ENCODE peak calls at places on chromosomes 11 and 22, in four cellular contexts. One of them, this sample, is unnamed.

GRCh38 chr11:21289686-21290085 is 620.3 kb downstream of the NELL1 start:
- DNase-seq in mucosa of descending colon: no peak
- DNase-seq in trophoblast cell: no peak
- DNase-seq in AG04450: no peak
- DNase-seq in this sample: no peak

GRCh38 chr11:131404010-131404409 is 33.6 kb downstream of the NTM start:
- DNase-seq in mucosa of descending colon: no peak
- DNase-seq in trophoblast cell: no peak
- DNase-seq in AG04450: no peak
- DNase-seq in this sample: no peak

GRCh38 chr11:128036006-128036405 is 551.4 kb downstream of the ETS1 start:
- DNase-seq in mucosa of descending colon: no peak
- DNase-seq in trophoblast cell: no peak
- DNase-seq in AG04450: no peak
- DNase-seq in this sample: no peak

GRCh38 chr11:43987384-43988039 is 45.1 kb downstream of the C11orf96 start:
- DNase-seq in mucosa of descending colon: peak
- DNase-seq in trophoblast cell: no peak
- DNase-seq in AG04450: no peak
- DNase-seq in this sample: peak

GRCh38 chr11:131041331-131042040 is 125.2 kb upstream of the SNX19 start:
- DNase-seq in mucosa of descending colon: no peak
- DNase-seq in trophoblast cell: peak
- DNase-seq in AG04450: no peak
- DNase-seq in this sample: no peak

GRCh38 chr11:6233984-6234313 is 487 bp downstream of the FHIP1B start:
- DNase-seq in mucosa of descending colon: no peak
- DNase-seq in trophoblast cell: no peak
- DNase-seq in AG04450: no peak
- DNase-seq in this sample: no peak

GRCh38 chr11:33471541-33471940 is 214.4 kb downstream of the HIPK3 start:
- DNase-seq in mucosa of descending colon: no peak
- DNase-seq in trophoblast cell: no peak
- DNase-seq in AG04450: no peak
- DNase-seq in this sample: no peak

GRCh38 chr11:114075891-114076441 is 16.5 kb downstream of the ZBTB16 start:
- DNase-seq in mucosa of descending colon: no peak
- DNase-seq in trophoblast cell: peak
- DNase-seq in AG04450: no peak
- DNase-seq in this sample: no peak

GRCh38 chr11:46278387-46279173 is 1.1 kb downstream of the CREB3L1 start:
- DNase-seq in mucosa of descending colon: peak
- DNase-seq in trophoblast cell: peak
- DNase-seq in AG04450: no peak
- DNase-seq in this sample: peak

GRCh38 chr11:95419915-95420314 is 188.9 kb upstream of the SESN3 start:
- DNase-seq in mucosa of descending colon: no peak
- DNase-seq in trophoblast cell: peak
- DNase-seq in AG04450: peak
- DNase-seq in this sample: no peak

GRCh38 chr11:120108154-120108784 is 29.6 kb downstream of the TRIM29 start:
- DNase-seq in mucosa of descending colon: no peak
- DNase-seq in trophoblast cell: peak
- DNase-seq in AG04450: peak
- DNase-seq in this sample: peak

GRCh38 chr11:4862447-4863236 is 13.6 kb upstream of the OR51S1 start:
- DNase-seq in mucosa of descending colon: no peak
- DNase-seq in trophoblast cell: no peak
- DNase-seq in AG04450: no peak
- DNase-seq in this sample: no peak

GRCh38 chr11:35617316-35617686 is 959 bp upstream of the FJX1 start:
- DNase-seq in mucosa of descending colon: no peak
- DNase-seq in trophoblast cell: no peak
- DNase-seq in AG04450: no peak
- DNase-seq in this sample: no peak
- H3K4me3 ChIP-seq in mucosa of descending colon: no peak
- H3K4me3 ChIP-seq in trophoblast cell: no peak
- H3K4me3 ChIP-seq in AG04450: peak
- H3K4me3 ChIP-seq in this sample: peak

GRCh38 chr11:71171576-71171975 is 80.8 kb downstream of the SHANK2 start:
- DNase-seq in mucosa of descending colon: no peak
- DNase-seq in trophoblast cell: no peak
- DNase-seq in AG04450: no peak
- DNase-seq in this sample: no peak

GRCh38 chr11:71171024-71171423 is 81.4 kb downstream of the SHANK2 start:
- DNase-seq in mucosa of descending colon: no peak
- DNase-seq in trophoblast cell: no peak
- DNase-seq in AG04450: no peak
- DNase-seq in this sample: no peak

GRCh38 chr11:71169328-71169727 is 83.0 kb downstream of the SHANK2 start:
- DNase-seq in mucosa of descending colon: no peak
- DNase-seq in trophoblast cell: no peak
- DNase-seq in AG04450: no peak
- DNase-seq in this sample: no peak

GRCh38 chr11:71172680-71173079 is 79.7 kb downstream of the SHANK2 start:
- DNase-seq in mucosa of descending colon: no peak
- DNase-seq in trophoblast cell: no peak
- DNase-seq in AG04450: no peak
- DNase-seq in this sample: no peak

DNA sequence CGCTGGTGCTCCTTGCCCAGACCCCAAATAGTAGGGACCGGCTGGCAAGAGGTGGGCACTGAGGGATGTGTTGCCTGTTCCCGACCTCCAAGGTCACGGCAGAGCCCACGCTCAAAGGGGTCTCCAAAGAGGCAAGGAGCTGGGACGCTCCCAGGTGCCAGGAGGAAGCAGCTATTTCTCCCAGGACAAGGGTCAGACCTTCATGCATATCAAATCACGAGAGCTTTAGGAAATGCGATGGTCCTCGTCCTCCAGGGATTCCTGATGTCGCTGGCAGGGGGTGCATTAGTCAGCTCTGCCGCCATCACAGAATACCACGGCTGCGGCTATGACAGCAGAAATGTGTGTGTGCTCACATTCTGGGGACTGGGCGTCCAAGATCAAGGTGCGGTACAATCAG is 81.8 kb downstream of the SHANK2 start:
- DNase-seq in mucosa of descending colon: no peak
- DNase-seq in trophoblast cell: no peak
- DNase-seq in AG04450: no peak
- DNase-seq in this sample: no peak
- H3K4me3 ChIP-seq in mucosa of descending colon: no peak
- H3K4me3 ChIP-seq in trophoblast cell: no peak
- H3K4me3 ChIP-seq in AG04450: no peak
- H3K4me3 ChIP-seq in this sample: no peak

GRCh38 chr11:115199501-115199900 is 304.7 kb downstream of the CADM1 start:
- DNase-seq in mucosa of descending colon: no peak
- DNase-seq in trophoblast cell: no peak
- DNase-seq in AG04450: no peak
- DNase-seq in this sample: no peak
- H3K4me3 ChIP-seq in mucosa of descending colon: no peak
- H3K4me3 ChIP-seq in trophoblast cell: no peak
- H3K4me3 ChIP-seq in AG04450: no peak
- H3K4me3 ChIP-seq in this sample: no peak

GRCh38 chr11:72037554-72038311 is 39.0 kb downstream of the IL18BP start:
- DNase-seq in mucosa of descending colon: no peak
- DNase-seq in trophoblast cell: no peak
- DNase-seq in AG04450: no peak
- DNase-seq in this sample: no peak
- H3K4me3 ChIP-seq in mucosa of descending colon: no peak
- H3K4me3 ChIP-seq in trophoblast cell: no peak
- H3K4me3 ChIP-seq in AG04450: peak
- H3K4me3 ChIP-seq in this sample: no peak

DNA sequence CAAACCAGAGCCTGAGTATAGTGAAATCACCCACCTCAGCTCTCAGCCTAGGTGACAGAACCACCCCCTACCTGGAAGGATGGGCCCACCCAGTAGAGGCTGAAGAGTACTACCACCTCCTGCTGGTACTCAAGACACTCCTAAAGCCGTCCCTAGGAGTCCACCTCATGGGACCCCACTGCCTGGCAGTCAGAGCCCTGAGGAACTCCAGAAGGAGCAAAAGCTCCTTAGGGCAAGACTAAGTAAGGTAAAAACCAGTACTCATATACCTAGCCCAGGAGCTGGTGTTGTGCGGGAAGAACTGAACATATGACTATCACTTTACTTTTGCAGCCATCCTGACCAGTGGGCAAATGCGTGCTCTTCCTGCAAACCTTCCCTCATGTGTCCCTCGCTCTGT is 36.3 kb downstream of the HIRA start:
- DNase-seq in mucosa of descending colon: no peak
- DNase-seq in trophoblast cell: no peak
- DNase-seq in AG04450: no peak
- DNase-seq in this sample: no peak
- H3K4me3 ChIP-seq in mucosa of descending colon: no peak
- H3K4me3 ChIP-seq in trophoblast cell: no peak
- H3K4me3 ChIP-seq in AG04450: no peak
- H3K4me3 ChIP-seq in this sample: no peak

This sample was measured in SJSA1.